ENCODE peak calls at places on chromosome 1, in five cellular contexts. H is CD8-positive, alpha-beta T cell; Q is DND-41; C is choroid plexus epithelial cell; U is astrocyte of the spinal cord. E is an unnamed sample.
A peak's percentile ranks its signal among the peaks of the same experiment; 100 is the strongest.

GRCh38 chr1:211352985-211353515 is 26.4 kb downstream of the TRAF5 start:
- DNase-seq in Q (peak; percentile 74), C (peak; percentile 23), U (no peak), H (peak; percentile 45), E (no peak)

GRCh38 chr1:203296456-203297073 is 8.8 kb upstream of the BTG2 start:
- DNase-seq in H (no peak), U (peak; percentile 17), C (peak; percentile 86), Q (peak; percentile 70), E (no peak)

GRCh38 chr1:24905979-24906720 is 23.9 kb downstream of the RUNX3 start:
- DNase-seq in Q (no peak), C (no peak), U (no peak), H (no peak), E (no peak)

GRCh38 chr1:31335007-31335406 is 37.9 kb downstream of the FABP3 start:
- DNase-seq in Q (no peak), U (peak; percentile 36), H (no peak), C (peak; percentile 67), E (no peak)

GRCh38 chr1:88877382-88877825 is 14.0 kb downstream of the GTF2B start:
- DNase-seq in U (peak; percentile 56), H (no peak), C (peak; percentile 54), Q (no peak), E (no peak)

GRCh38 chr1:16971330-16972209 is 8.8 kb downstream of the MFAP2 start:
- DNase-seq in C (no peak), H (no peak), Q (no peak), U (peak; percentile 64), E (no peak)

GRCh38 chr1:43477716-43478115 is 24.0 kb upstream of the HYI start:
- DNase-seq in U (no peak), Q (no peak), C (no peak), H (no peak), E (no peak)

GRCh38 chr1:12148160-12148957 is 18.4 kb upstream of the TNFRSF1B start:
- DNase-seq in C (peak; percentile 31), Q (no peak), U (no peak), H (no peak), E (no peak)

GRCh38 chr1:116402333-116402732 is 29.3 kb downstream of the ATP1A1 start:
- DNase-seq in H (no peak), U (no peak), Q (no peak), C (no peak), E (no peak)

GRCh38 chr1:39670689-39671088 is 1.2 kb downstream of the NT5C1A start:
- DNase-seq in U (no peak), H (no peak), Q (no peak), C (no peak), E (no peak)

GRCh38 chr1:212234431-212235298 is 50.5 kb upstream of the PPP2R5A start:
- DNase-seq in H (no peak), C (peak; percentile 95), U (peak; percentile 95), Q (no peak), E (no peak)

GRCh38 chr1:99660496-99660895 is 14.6 kb downstream of the PALMD start:
- DNase-seq in Q (no peak), C (no peak), U (no peak), H (no peak), E (no peak)

GRCh38 chr1:99659755-99660210 is 13.9 kb downstream of the PALMD start:
- DNase-seq in U (peak; percentile 42), H (no peak), Q (no peak), C (peak; percentile 61), E (no peak)

GRCh38 chr1:99658031-99658290 is 12.0 kb downstream of the PALMD start:
- DNase-seq in Q (no peak), C (no peak), U (no peak), H (no peak), E (no peak)

GRCh38 chr1:99656701-99657100 is 10.8 kb downstream of the PALMD start:
- DNase-seq in C (no peak), U (no peak), Q (no peak), H (no peak), E (no peak)

GRCh38 chr1:99657213-99658030 is 11.5 kb downstream of the PALMD start:
- DNase-seq in H (no peak), Q (no peak), U (no peak), C (no peak), E (no peak)
- TF ChIP-seq CTCF in H (no peak), Q (no peak), U (no peak), C (no peak), E (no peak)

GRCh38 chr1:14438127-14438769 is 160.2 kb upstream of the KAZN start:
- DNase-seq in U (no peak), C (no peak), Q (no peak), H (no peak), E (no peak)

GRCh38 chr1:14439015-14439414 is 159.5 kb upstream of the KAZN start:
- DNase-seq in C (no peak), U (no peak), H (no peak), Q (no peak), E (no peak)

GRCh38 chr1:14437410-14437913 is 161.0 kb upstream of the KAZN start:
- DNase-seq in U (no peak), Q (no peak), H (no peak), C (no peak), E (no peak)

GRCh38 chr1:14440166-14440565 is 158.3 kb upstream of the KAZN start:
- DNase-seq in Q (no peak), H (no peak), C (no peak), U (no peak), E (no peak)

GRCh38 chr1:14435368-14436023 is 163.0 kb upstream of the KAZN start:
- DNase-seq in H (no peak), C (no peak), U (no peak), Q (no peak), E (no peak)
- TF ChIP-seq CTCF in H (no peak), C (no peak), U (peak; percentile 2), Q (peak; percentile 41), E (no peak)

DNA sequence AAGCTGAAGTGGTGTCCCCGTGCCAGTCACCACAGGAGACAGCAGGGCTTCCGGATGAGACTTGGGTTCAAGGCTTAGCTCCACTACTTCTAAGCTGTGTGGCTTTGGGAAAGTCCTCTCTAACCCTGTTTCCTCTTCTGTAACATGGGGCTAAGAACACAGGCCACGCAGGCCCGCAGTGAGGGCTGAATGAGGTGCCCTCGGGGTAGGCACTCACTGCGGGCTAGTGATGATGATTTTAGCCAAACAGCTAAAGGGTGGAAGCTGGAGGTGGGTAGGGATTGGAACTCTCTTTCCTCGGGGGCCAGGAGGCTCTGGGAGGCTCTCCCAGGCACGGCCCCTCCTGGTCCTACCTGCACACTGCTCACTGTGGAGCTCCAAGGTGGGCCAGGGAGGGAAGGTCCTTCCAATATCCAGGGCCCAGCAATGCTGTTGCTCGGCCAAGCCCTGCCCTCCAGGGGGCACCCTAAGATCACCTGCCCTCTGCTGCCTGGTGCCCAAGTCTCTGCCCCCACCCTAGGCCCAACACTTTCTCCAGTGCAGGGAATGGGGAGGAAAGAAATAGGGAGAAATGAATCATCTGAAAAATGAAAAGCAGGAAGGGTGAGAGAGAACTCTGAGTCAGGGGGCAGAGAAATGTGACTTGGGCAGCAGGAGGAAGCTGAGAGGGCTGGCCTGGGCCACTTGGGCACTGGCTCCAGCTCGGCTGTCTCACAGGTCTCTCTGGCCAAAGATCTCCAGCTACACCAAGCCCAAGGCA is 19.2 kb upstream of the EVA1B start:
- DNase-seq in C (peak; percentile 61), Q (peak; percentile 49), H (peak; percentile 40), U (peak; percentile 50), E (no peak)
- TF ChIP-seq CTCF in C (peak; percentile 77), Q (peak; percentile 78), H (peak; percentile 69), U (peak; percentile 74), E (no peak)

GRCh38 chr1:45550401-45551305 is at the start of gene AKR1A1:
- DNase-seq in H (peak; percentile 80), Q (peak; percentile 91), C (peak; percentile 86), U (peak; percentile 89), E (peak; percentile 66)
- TF ChIP-seq CTCF in H (no peak), Q (no peak), C (no peak), U (no peak), E (no peak)